ENCODE peak calls at places on chromosomes 3 and 15, in six cellular contexts. D is frontal cortex, X is nucleus accumbens, O is amygdala, J is HuH-7, T is T1000. B is an unnamed sample.

GRCh38 chr3:54126551-54126950 is 4.2 kb downstream of the CACNA2D3 start:
- DNase-seq in D (no peak), X (no peak), O (no peak), J (no peak), T (no peak), B (no peak)

GRCh38 chr3:126872701-126873100 is 110.2 kb upstream of the PLXNA1 start:
- DNase-seq in D (no peak), X (no peak), O (no peak), J (no peak), T (no peak), B (no peak)

GRCh38 chr3:186361612-186362408 is at the start of gene DGKG:
- DNase-seq in D (peak), X (peak), O (peak), J (no peak), T (peak), B (peak)

GRCh38 chr3:154765241-154765640 is 314.9 kb upstream of the MME start:
- DNase-seq in D (no peak), X (no peak), O (no peak), J (no peak), T (no peak), B (no peak)

GRCh38 chr3:40086890-40087884 is 222.3 kb upstream of the EIF1B start:
- DNase-seq in D (no peak), X (no peak), O (no peak), J (peak), T (no peak), B (no peak)

GRCh38 chr3:186986811-186987210 is 56.5 kb downstream of the ST6GAL1 start:
- DNase-seq in D (no peak), X (no peak), O (no peak), J (no peak), T (no peak), B (no peak)

GRCh38 chr15:34490421-34491193 is 53.0 kb upstream of the GOLGA8A start:
- DNase-seq in D (no peak), X (no peak), O (no peak), J (no peak), T (no peak), B (no peak)

GRCh38 chr3:188468196-188468595 is 314.2 kb downstream of the LPP start:
- DNase-seq in D (no peak), X (no peak), O (no peak), J (no peak), T (no peak), B (no peak)

GRCh38 chr15:61034793-61035710 is 194.1 kb downstream of the RORA start:
- DNase-seq in D (no peak), X (no peak), O (no peak), J (no peak), T (no peak), B (no peak)

GRCh38 chr3:10335871-10336622 is 15.1 kb upstream of the SEC13 start:
- DNase-seq in D (no peak), X (no peak), O (no peak), J (no peak), T (no peak), B (no peak)

GRCh38 chr3:66938338-66938963 is 59.7 kb upstream of the KBTBD8 start:
- DNase-seq in D (no peak), X (peak), O (peak), J (no peak), T (peak), B (peak)

GRCh38 chr3:167078070-167078622 is 302.0 kb downstream of the ZBBX start:
- DNase-seq in D (no peak), X (no peak), O (no peak), J (no peak), T (no peak), B (no peak)

GRCh38 chr3:63034106-63034505 is 158.9 kb upstream of the CADPS start:
- DNase-seq in D (no peak), X (no peak), O (no peak), J (no peak), T (no peak), B (no peak)

GRCh38 chr3:119703900-119704531 is 1.2 kb downstream of the CFAP91 start:
- DNase-seq in D (no peak), X (no peak), O (no peak), J (peak), T (no peak), B (no peak)

GRCh38 chr3:129486057-129487035 is 42.1 kb upstream of the RHO start:
- DNase-seq in D (no peak), X (no peak), O (no peak), J (no peak), T (no peak), B (peak)

GRCh38 chr15:98787190-98787589 is 138.9 kb downstream of the IGF1R start:
- DNase-seq in D (no peak), X (no peak), O (no peak), J (no peak), T (no peak), B (no peak)

GRCh38 chr3:52777959-52778805 is 783 bp downstream of the ITIH1 start:
- DNase-seq in D (no peak), X (no peak), O (no peak), J (no peak), T (no peak), B (peak)

GRCh38 chr3:63467392-63467791 is 185.1 kb upstream of the SNTN start:
- DNase-seq in D (no peak), X (no peak), O (no peak), J (no peak), T (no peak), B (no peak)

GRCh38 chr15:75049392-75049791 is 26.0 kb downstream of the PPCDC start:
- DNase-seq in D (peak), X (peak), O (peak), J (no peak), T (no peak), B (no peak)

GRCh38 chr3:15206662-15207576 is 873 bp downstream of the CAPN7 start:
- DNase-seq in D (no peak), X (no peak), O (no peak), J (peak), T (no peak), B (peak)

GRCh38 chr3:123377173-123377740 is 71.6 kb downstream of the ADCY5 start:
- DNase-seq in D (no peak), X (no peak), O (no peak), J (no peak), T (no peak), B (no peak)

B was measured in AG08396.